ENCODE peak calls at places on chromosomes 11 and 22, in five cellular contexts. One of them, this sample, is unnamed.

GRCh38 chr22:26860233-26860765 is 202.9 kb downstream of the MIAT start:
- DNase-seq in fibroblast of lung: no peak
- DNase-seq in mucosa of descending colon: no peak
- DNase-seq in lower leg skin: no peak
- DNase-seq in GM10248: no peak
- DNase-seq in this sample: no peak

GRCh38 chr11:126165366-126166156 is 45.9 kb downstream of the RPUSD4 start:
- DNase-seq in fibroblast of lung: no peak
- DNase-seq in mucosa of descending colon: peak
- DNase-seq in lower leg skin: no peak
- DNase-seq in GM10248: no peak
- DNase-seq in this sample: no peak

GRCh38 chr11:20584093-20584774 is 15.2 kb upstream of the SLC6A5 start:
- DNase-seq in fibroblast of lung: no peak
- DNase-seq in mucosa of descending colon: no peak
- DNase-seq in lower leg skin: no peak
- DNase-seq in GM10248: no peak
- DNase-seq in this sample: no peak

GRCh38 chr11:57711414-57712255 is at the start of gene MED19:
- DNase-seq in fibroblast of lung: peak
- DNase-seq in mucosa of descending colon: peak
- DNase-seq in lower leg skin: peak
- DNase-seq in GM10248: peak
- DNase-seq in this sample: peak

GRCh38 chr11:12052676-12053605 is 44.5 kb upstream of the DKK3 start:
- DNase-seq in fibroblast of lung: no peak
- DNase-seq in mucosa of descending colon: no peak
- DNase-seq in lower leg skin: no peak
- DNase-seq in GM10248: no peak
- DNase-seq in this sample: no peak

GRCh38 chr22:50473088-50473487 is 1.7 kb downstream of the SBF1 start:
- DNase-seq in fibroblast of lung: no peak
- DNase-seq in mucosa of descending colon: peak
- DNase-seq in lower leg skin: no peak
- DNase-seq in GM10248: no peak
- DNase-seq in this sample: no peak

GRCh38 chr11:42225664-42226063 is 766.2 kb upstream of the LRRC4C start:
- DNase-seq in fibroblast of lung: no peak
- DNase-seq in mucosa of descending colon: no peak
- DNase-seq in lower leg skin: no peak
- DNase-seq in GM10248: no peak
- DNase-seq in this sample: no peak

GRCh38 chr11:119589011-119589410 is 140.0 kb downstream of the NECTIN1 start:
- DNase-seq in fibroblast of lung: no peak
- DNase-seq in mucosa of descending colon: no peak
- DNase-seq in lower leg skin: no peak
- DNase-seq in GM10248: no peak
- DNase-seq in this sample: no peak

GRCh38 chr11:86688398-86689179 is 16.2 kb upstream of the ME3 start:
- DNase-seq in fibroblast of lung: peak
- DNase-seq in mucosa of descending colon: no peak
- DNase-seq in lower leg skin: no peak
- DNase-seq in GM10248: peak
- DNase-seq in this sample: no peak

GRCh38 chr11:1230456-1231395 is 7.9 kb downstream of the MUC5B start:
- DNase-seq in fibroblast of lung: no peak
- DNase-seq in mucosa of descending colon: peak
- DNase-seq in lower leg skin: no peak
- DNase-seq in GM10248: no peak
- DNase-seq in this sample: peak

GRCh38 chr11:64059339-64060176 is 23.8 kb downstream of the FLRT1 start:
- DNase-seq in fibroblast of lung: no peak
- DNase-seq in mucosa of descending colon: no peak
- DNase-seq in lower leg skin: no peak
- DNase-seq in GM10248: no peak
- DNase-seq in this sample: no peak

GRCh38 chr22:48500481-48501230 is 1327.0 kb downstream of the BRD1 start:
- DNase-seq in fibroblast of lung: peak
- DNase-seq in mucosa of descending colon: no peak
- DNase-seq in lower leg skin: no peak
- DNase-seq in GM10248: no peak
- DNase-seq in this sample: no peak

GRCh38 chr11:123354371-123354770 is 75.7 kb upstream of the GRAMD1B start:
- DNase-seq in fibroblast of lung: no peak
- DNase-seq in mucosa of descending colon: no peak
- DNase-seq in lower leg skin: no peak
- DNase-seq in GM10248: no peak
- DNase-seq in this sample: no peak

GRCh38 chr11:67384851-67385366 is 6.9 kb upstream of the RAD9A start:
- DNase-seq in fibroblast of lung: peak
- DNase-seq in mucosa of descending colon: no peak
- DNase-seq in lower leg skin: no peak
- DNase-seq in GM10248: no peak
- DNase-seq in this sample: no peak

GRCh38 chr11:61917357-61918109 is at the start of gene RAB3IL1:
- DNase-seq in fibroblast of lung: peak
- DNase-seq in mucosa of descending colon: peak
- DNase-seq in lower leg skin: peak
- DNase-seq in GM10248: no peak
- DNase-seq in this sample: peak

GRCh38 chr11:10398525-10398924 is 56.5 kb upstream of the AMPD3 start:
- DNase-seq in fibroblast of lung: no peak
- DNase-seq in mucosa of descending colon: peak
- DNase-seq in lower leg skin: no peak
- DNase-seq in GM10248: no peak
- DNase-seq in this sample: no peak

GRCh38 chr11:46565248-46565835 is 28.5 kb downstream of the AMBRA1 start:
- DNase-seq in fibroblast of lung: no peak
- DNase-seq in mucosa of descending colon: no peak
- DNase-seq in lower leg skin: no peak
- DNase-seq in GM10248: no peak
- DNase-seq in this sample: no peak

GRCh38 chr11:75031771-75032549 is 43.2 kb downstream of the NEU3 start:
- DNase-seq in fibroblast of lung: peak
- DNase-seq in mucosa of descending colon: peak
- DNase-seq in lower leg skin: peak
- DNase-seq in GM10248: peak
- DNase-seq in this sample: peak

GRCh38 chr22:26825960-26826359 is 168.6 kb downstream of the MIAT start:
- DNase-seq in fibroblast of lung: no peak
- DNase-seq in mucosa of descending colon: no peak
- DNase-seq in lower leg skin: no peak
- DNase-seq in GM10248: no peak
- DNase-seq in this sample: no peak

GRCh38 chr22:21447694-21448402 is 19.3 kb upstream of the TMEM191C start:
- DNase-seq in fibroblast of lung: no peak
- DNase-seq in mucosa of descending colon: no peak
- DNase-seq in lower leg skin: peak
- DNase-seq in GM10248: no peak
- DNase-seq in this sample: no peak

GRCh38 chr11:82533628-82534353 is 199.9 kb downstream of the FAM181B start:
- DNase-seq in fibroblast of lung: no peak
- DNase-seq in mucosa of descending colon: no peak
- DNase-seq in lower leg skin: no peak
- DNase-seq in GM10248: no peak
- DNase-seq in this sample: no peak

GRCh38 chr11:119389611-119390254 is 8.2 kb upstream of the USP2 start:
- DNase-seq in fibroblast of lung: no peak
- DNase-seq in mucosa of descending colon: peak
- DNase-seq in lower leg skin: no peak
- DNase-seq in GM10248: peak
- DNase-seq in this sample: no peak

GRCh38 chr11:92298238-92298565 is 73.6 kb downstream of the FAT3 start:
- DNase-seq in fibroblast of lung: no peak
- DNase-seq in mucosa of descending colon: no peak
- DNase-seq in lower leg skin: no peak
- DNase-seq in GM10248: no peak
- DNase-seq in this sample: no peak

GRCh38 chr11:34346551-34346950 is 11.3 kb downstream of the ABTB2 start:
- DNase-seq in fibroblast of lung: peak
- DNase-seq in mucosa of descending colon: no peak
- DNase-seq in lower leg skin: peak
- DNase-seq in GM10248: no peak
- DNase-seq in this sample: no peak

GRCh38 chr22:27952091-27952490 is 33.0 kb upstream of the PITPNB start:
- DNase-seq in fibroblast of lung: peak
- DNase-seq in mucosa of descending colon: no peak
- DNase-seq in lower leg skin: no peak
- DNase-seq in GM10248: no peak
- DNase-seq in this sample: no peak

GRCh38 chr11:128026596-128026995 is 560.8 kb downstream of the ETS1 start:
- DNase-seq in fibroblast of lung: peak
- DNase-seq in mucosa of descending colon: no peak
- DNase-seq in lower leg skin: no peak
- DNase-seq in GM10248: no peak
- DNase-seq in this sample: no peak

GRCh38 chr22:23053051-23053707 is 17.1 kb upstream of the GNAZ start:
- DNase-seq in fibroblast of lung: no peak
- DNase-seq in mucosa of descending colon: no peak
- DNase-seq in lower leg skin: no peak
- DNase-seq in GM10248: no peak
- DNase-seq in this sample: no peak

GRCh38 chr11:114061053-114062049 is 1.8 kb downstream of the ZBTB16 start:
- DNase-seq in fibroblast of lung: no peak
- DNase-seq in mucosa of descending colon: no peak
- DNase-seq in lower leg skin: no peak
- DNase-seq in GM10248: no peak
- DNase-seq in this sample: peak

GRCh38 chr11:63535734-63536133 is 874 bp upstream of the PLAAT4 start:
- DNase-seq in fibroblast of lung: no peak
- DNase-seq in mucosa of descending colon: no peak
- DNase-seq in lower leg skin: no peak
- DNase-seq in GM10248: no peak
- DNase-seq in this sample: no peak

GRCh38 chr11:70377645-70378044 is 20.7 kb upstream of the CTTN start:
- DNase-seq in fibroblast of lung: no peak
- DNase-seq in mucosa of descending colon: no peak
- DNase-seq in lower leg skin: no peak
- DNase-seq in GM10248: no peak
- DNase-seq in this sample: no peak

GRCh38 chr11:70381872-70382842 is 16.2 kb upstream of the CTTN start:
- DNase-seq in fibroblast of lung: peak
- DNase-seq in mucosa of descending colon: no peak
- DNase-seq in lower leg skin: no peak
- DNase-seq in GM10248: no peak
- DNase-seq in this sample: no peak

GRCh38 chr11:70376621-70377020 is 21.7 kb upstream of the CTTN start:
- DNase-seq in fibroblast of lung: no peak
- DNase-seq in mucosa of descending colon: no peak
- DNase-seq in lower leg skin: no peak
- DNase-seq in GM10248: no peak
- DNase-seq in this sample: no peak

GRCh38 chr11:70381350-70381749 is 17.0 kb upstream of the CTTN start:
- DNase-seq in fibroblast of lung: no peak
- DNase-seq in mucosa of descending colon: no peak
- DNase-seq in lower leg skin: no peak
- DNase-seq in GM10248: no peak
- DNase-seq in this sample: no peak

GRCh38 chr11:70378506-70379134 is 19.7 kb upstream of the CTTN start:
- DNase-seq in fibroblast of lung: no peak
- DNase-seq in mucosa of descending colon: no peak
- DNase-seq in lower leg skin: no peak
- DNase-seq in GM10248: no peak
- DNase-seq in this sample: no peak
- TF ChIP-seq CTCF in fibroblast of lung: no peak
- TF ChIP-seq CTCF in mucosa of descending colon: no peak
- TF ChIP-seq CTCF in lower leg skin: no peak
- TF ChIP-seq CTCF in GM10248: no peak
- TF ChIP-seq CTCF in this sample: no peak

DNA sequence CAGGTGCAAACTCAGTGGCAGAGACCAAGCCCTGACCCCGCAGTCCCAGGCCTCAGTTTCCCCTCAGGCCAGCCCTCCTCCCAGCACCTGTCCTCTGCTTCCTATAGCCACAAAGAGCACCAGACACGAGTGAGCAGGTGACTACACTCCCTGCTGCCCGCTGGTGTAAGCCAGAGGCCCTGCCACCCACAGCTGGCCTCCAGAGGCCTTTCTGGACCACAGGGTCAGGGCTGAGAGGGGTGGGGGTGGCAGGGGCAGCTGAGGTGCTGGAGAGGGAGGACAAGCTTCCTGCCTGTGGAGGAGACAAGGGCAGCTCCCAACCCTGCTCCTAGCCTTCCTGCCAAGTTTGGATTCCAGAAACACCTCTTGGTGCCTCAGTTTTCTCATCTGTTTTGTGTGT is 31.3 kb upstream of the WNT7B start:
- DNase-seq in fibroblast of lung: peak
- DNase-seq in mucosa of descending colon: no peak
- DNase-seq in lower leg skin: no peak
- DNase-seq in GM10248: no peak
- DNase-seq in this sample: no peak
- TF ChIP-seq CTCF in fibroblast of lung: no peak
- TF ChIP-seq CTCF in mucosa of descending colon: no peak
- TF ChIP-seq CTCF in lower leg skin: no peak
- TF ChIP-seq CTCF in GM10248: no peak
- TF ChIP-seq CTCF in this sample: no peak

GRCh38 chr11:27716850-27717249 is 16.6 kb upstream of the BDNF start:
- DNase-seq in fibroblast of lung: peak
- DNase-seq in mucosa of descending colon: no peak
- DNase-seq in lower leg skin: no peak
- DNase-seq in GM10248: no peak
- DNase-seq in this sample: no peak

GRCh38 chr11:27717801-27718229 is 17.6 kb upstream of the BDNF start:
- DNase-seq in fibroblast of lung: peak
- DNase-seq in mucosa of descending colon: no peak
- DNase-seq in lower leg skin: no peak
- DNase-seq in GM10248: no peak
- DNase-seq in this sample: no peak

GRCh38 chr11:27716216-27716615 is 16.0 kb upstream of the BDNF start:
- DNase-seq in fibroblast of lung: no peak
- DNase-seq in mucosa of descending colon: no peak
- DNase-seq in lower leg skin: no peak
- DNase-seq in GM10248: no peak
- DNase-seq in this sample: no peak

GRCh38 chr11:27718346-27718852 is 18.1 kb upstream of the BDNF start:
- DNase-seq in fibroblast of lung: peak
- DNase-seq in mucosa of descending colon: no peak
- DNase-seq in lower leg skin: no peak
- DNase-seq in GM10248: no peak
- DNase-seq in this sample: no peak

DNA sequence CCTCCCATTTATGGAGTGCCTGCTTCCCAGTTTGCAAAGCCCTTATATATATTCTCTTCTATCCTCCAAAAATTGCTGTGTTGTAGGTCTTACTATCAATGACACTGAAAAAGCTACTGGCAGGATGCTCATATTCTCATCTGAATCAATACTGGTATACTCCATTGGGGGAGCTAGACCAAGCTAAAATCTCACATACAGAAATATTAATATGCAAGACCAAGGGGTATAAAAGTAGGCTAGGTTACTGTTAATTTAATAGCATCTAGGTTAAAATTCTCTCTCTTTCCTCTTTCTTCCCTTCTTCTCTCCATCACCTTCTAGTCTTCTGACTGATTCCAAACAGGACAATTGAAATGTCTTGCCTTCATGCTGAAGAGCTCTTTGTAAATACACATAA is 17.1 kb upstream of the BDNF start:
- DNase-seq in fibroblast of lung: peak
- DNase-seq in mucosa of descending colon: no peak
- DNase-seq in lower leg skin: no peak
- DNase-seq in GM10248: no peak
- DNase-seq in this sample: no peak
- TF ChIP-seq CTCF in fibroblast of lung: peak
- TF ChIP-seq CTCF in mucosa of descending colon: no peak
- TF ChIP-seq CTCF in lower leg skin: no peak
- TF ChIP-seq CTCF in GM10248: no peak
- TF ChIP-seq CTCF in this sample: no peak

GRCh38 chr22:45212306-45212709 is 28.4 kb downstream of the KIAA0930 start:
- DNase-seq in fibroblast of lung: peak
- DNase-seq in mucosa of descending colon: peak
- DNase-seq in lower leg skin: peak
- DNase-seq in GM10248: no peak
- DNase-seq in this sample: no peak
- TF ChIP-seq CTCF in fibroblast of lung: peak
- TF ChIP-seq CTCF in mucosa of descending colon: no peak
- TF ChIP-seq CTCF in lower leg skin: no peak
- TF ChIP-seq CTCF in GM10248: no peak
- TF ChIP-seq CTCF in this sample: no peak